ENCODE peak calls at places on chromosomes 6 and 20, in nine cellular contexts. S is H9; U is left ventricle myocardium inferior; D is GM23248; Q is Peyer's patch; C is heart left ventricle; X is mammary epithelial cell; B is effector memory CD4-positive, alpha-beta T cell; T is PC-3. P is an unnamed sample.
A peak's percentile ranks its signal among the peaks of the same experiment; 100 is the strongest.

GRCh38 chr20:2845607-2846006 is 5.1 kb downstream of the VPS16 start:
- DNase-seq in S (no peak), U (no peak), D (no peak), Q (no peak), C (no peak), X (no peak), B (no peak), T (no peak), P (peak; percentile 1)

GRCh38 chr6:72519871-72520270 is 102.0 kb upstream of the KCNQ5 start:
- DNase-seq in S (no peak), U (no peak), D (no peak), Q (no peak), C (no peak), X (no peak), B (no peak), T (no peak), P (no peak)

GRCh38 chr20:48286571-48287551 is 501.6 kb upstream of the SULF2 start:
- DNase-seq in S (no peak), U (no peak), D (peak; percentile 21), Q (no peak), C (no peak), X (no peak), B (no peak), T (no peak), P (no peak)

GRCh38 chr6:1088441-1089001 is 223.4 kb upstream of the FOXQ1 start:
- DNase-seq in S (no peak), U (no peak), D (no peak), Q (no peak), C (no peak), X (no peak), B (no peak), T (peak; percentile 23), P (no peak)

GRCh38 chr20:57392512-57393271 is 1.5 kb downstream of the RBM38 start:
- DNase-seq in S (no peak), U (peak; percentile 68), D (no peak), Q (peak; percentile 95), C (peak; percentile 82), X (no peak), B (peak; percentile 82), T (no peak), P (no peak)

GRCh38 chr6:168031411-168032382 is 34.2 kb downstream of the KIF25 start:
- DNase-seq in S (no peak), U (peak; percentile 53), D (peak; percentile 79), Q (no peak), C (no peak), X (no peak), B (no peak), T (no peak), P (no peak)

GRCh38 chr20:63795178-63795830 is 35.8 kb downstream of the ZBTB46 start:
- DNase-seq in S (no peak), U (no peak), D (no peak), Q (no peak), C (no peak), X (no peak), B (no peak), T (no peak), P (no peak)

GRCh38 chr6:158911746-158912158 is 88.2 kb downstream of the RSPH3 start:
- DNase-seq in S (no peak), U (no peak), D (no peak), Q (peak; percentile 65), C (no peak), X (peak; percentile 31), B (peak; percentile 9), T (peak; percentile 22), P (no peak)

GRCh38 chr6:170075659-170076223 is 215.1 kb downstream of the DLL1 start:
- DNase-seq in S (peak; percentile 33), U (no peak), D (no peak), Q (no peak), C (peak; percentile 60), X (no peak), B (no peak), T (no peak), P (peak; percentile 50)

GRCh38 chr20:14600527-14600926 is 263.1 kb upstream of the FLRT3 start:
- DNase-seq in S (no peak), U (no peak), D (no peak), Q (no peak), C (no peak), X (no peak), B (no peak), T (no peak), P (no peak)

GRCh38 chr6:168628732-168629245 is 187.8 kb downstream of the SMOC2 start:
- DNase-seq in S (no peak), U (no peak), D (no peak), Q (no peak), C (no peak), X (no peak), B (no peak), T (no peak), P (no peak)

GRCh38 chr6:47179286-47179685 is 130.4 kb downstream of the TNFRSF21 start:
- DNase-seq in S (no peak), U (no peak), D (no peak), Q (no peak), C (no peak), X (peak; percentile 50), B (no peak), T (no peak), P (no peak)

GRCh38 chr20:14282140-14282539 is 55.3 kb downstream of the FLRT3 start:
- DNase-seq in S (no peak), U (no peak), D (no peak), Q (no peak), C (no peak), X (no peak), B (no peak), T (no peak), P (no peak)

GRCh38 chr6:20340056-20340455 is 61.6 kb upstream of the E2F3 start:
- DNase-seq in S (no peak), U (no peak), D (no peak), Q (no peak), C (no peak), X (no peak), B (no peak), T (no peak), P (no peak)

GRCh38 chr6:43436577-43437282 is 9.4 kb downstream of the ABCC10 start:
- DNase-seq in S (no peak), U (no peak), D (peak; percentile 83), Q (no peak), C (no peak), X (peak; percentile 88), B (no peak), T (peak; percentile 77), P (no peak)

GRCh38 chr6:3756516-3757010 is 5.0 kb upstream of the PXDC1 start:
- DNase-seq in S (no peak), U (no peak), D (no peak), Q (peak; percentile 56), C (peak; percentile 6), X (no peak), B (no peak), T (no peak), P (no peak)

GRCh38 chr6:44108471-44108870 is 18.8 kb downstream of the MRPL14 start:
- DNase-seq in S (no peak), U (no peak), D (no peak), Q (no peak), C (no peak), X (no peak), B (no peak), T (no peak), P (no peak)

GRCh38 chr6:37507082-37507481 is 7.4 kb upstream of the CCDC167 start:
- DNase-seq in S (no peak), U (no peak), D (no peak), Q (no peak), C (no peak), X (no peak), B (no peak), T (no peak), P (no peak)

GRCh38 chr6:130473886-130474285 is 108.1 kb downstream of the TMEM200A start:
- DNase-seq in S (no peak), U (no peak), D (peak; percentile 94), Q (no peak), C (no peak), X (peak; percentile 96), B (no peak), T (peak; percentile 90), P (no peak)

DNA sequence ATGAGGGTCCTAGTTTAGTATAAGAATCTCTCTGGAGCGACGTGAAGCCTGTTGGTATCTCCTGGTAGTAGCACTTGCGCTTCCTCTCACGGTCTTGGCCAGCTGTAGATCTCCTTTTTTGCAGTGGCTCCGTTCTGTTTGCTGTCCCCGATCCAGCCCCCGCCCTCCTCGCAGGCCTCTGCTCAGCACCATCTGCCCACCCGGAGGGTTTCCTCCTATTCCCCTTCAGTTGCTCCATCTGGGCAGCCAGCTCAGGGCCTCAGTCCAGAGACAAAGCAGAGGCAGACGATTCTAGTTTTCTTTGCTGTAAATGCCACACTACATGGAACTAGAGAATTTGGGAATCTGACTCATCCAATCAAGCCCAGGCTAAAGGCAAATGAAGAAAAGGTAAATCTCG is 126.6 kb downstream of the TIAM2 start:
- DNase-seq in S (peak; percentile 74), U (no peak), D (peak; percentile 59), Q (no peak), C (no peak), X (no peak), B (no peak), T (no peak), P (no peak)
- H3K27ac ChIP-seq in S (peak overlapping the region; percentile 15), U (no peak overlapping the region), D (peak overlapping the region; percentile 15), Q (no peak overlapping the region), C (no peak overlapping the region), X (no peak overlapping the region), B (no peak overlapping the region), T (no peak overlapping the region), P (peak overlapping the region; percentile 44)

DNA sequence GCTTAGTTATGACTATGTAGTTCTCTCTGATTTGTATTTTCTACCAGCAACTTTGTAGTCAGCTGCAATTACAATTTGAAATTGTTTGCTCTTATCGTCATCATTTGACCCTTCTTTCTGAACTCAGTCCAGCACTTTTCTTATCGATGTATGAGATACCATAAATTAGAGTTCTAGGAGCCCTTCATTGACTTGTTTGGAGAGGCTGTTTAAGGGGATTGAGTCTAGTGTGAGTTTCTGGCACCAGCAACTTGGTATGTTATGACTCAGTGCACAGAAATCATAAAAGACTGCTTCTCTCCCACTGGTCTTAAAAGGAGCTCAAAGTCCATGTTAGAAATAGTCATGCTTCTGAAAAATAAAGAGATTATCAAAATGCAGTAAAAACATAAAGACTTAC is 190.3 kb downstream of the TENT5A start:
- DNase-seq in S (no peak), U (no peak), D (peak; percentile 88), Q (no peak), C (no peak), X (no peak), B (no peak), T (peak; percentile 49), P (no peak)
- H3K27ac ChIP-seq in S (no peak overlapping the region), U (peak overlapping the region; percentile 36), D (peak overlapping the region; percentile 42), Q (no peak overlapping the region), C (peak overlapping the region; percentile 47), X (no peak overlapping the region), B (no peak overlapping the region), T (no peak overlapping the region), P (peak overlapping the region; percentile 35)

GRCh38 chr6:148493374-148493773 is 150.7 kb downstream of the SASH1 start:
- DNase-seq in S (no peak), U (no peak), D (peak; percentile 27), Q (no peak), C (no peak), X (no peak), B (no peak), T (no peak), P (no peak)
- H3K27ac ChIP-seq in S (no peak overlapping the region), U (peak overlapping the region; percentile 78), D (peak overlapping the region; percentile 80), Q (no peak overlapping the region), C (peak overlapping the region; percentile 72), X (no peak overlapping the region), B (no peak overlapping the region), T (no peak overlapping the region), P (peak overlapping the region; percentile 55)

DNA sequence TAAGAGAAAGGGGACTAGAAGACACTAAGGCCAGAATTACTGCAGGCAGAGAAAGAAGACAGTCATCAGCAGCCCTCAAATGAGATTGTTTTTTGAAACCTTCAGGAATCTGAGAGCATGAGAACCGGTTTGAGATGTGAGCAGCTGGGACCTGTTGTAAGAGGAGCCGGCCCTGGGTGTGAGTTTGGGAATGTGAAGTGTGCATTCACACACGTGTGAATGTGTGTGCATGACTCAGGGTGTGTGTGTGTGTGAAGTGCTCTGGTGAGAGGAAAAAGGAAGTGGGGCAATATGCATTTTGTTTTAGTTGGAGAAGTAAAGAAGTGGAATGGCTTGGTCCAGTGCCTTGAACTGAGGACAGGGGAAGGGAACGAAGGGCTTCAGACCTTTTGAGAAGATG is 4.3 kb downstream of the SCUBE3 start:
- DNase-seq in S (no peak), U (no peak), D (peak; percentile 55), Q (no peak), C (no peak), X (no peak), B (no peak), T (no peak), P (no peak)
- H3K27ac ChIP-seq in S (no peak overlapping the region), U (peak overlapping the region; percentile 36), D (peak overlapping the region; percentile 34), Q (no peak overlapping the region), C (peak overlapping the region; percentile 39), X (no peak overlapping the region), B (no peak overlapping the region), T (no peak overlapping the region), P (no peak overlapping the region)